ENCODE peak calls at places on chromosome X, in seven cellular contexts. J, R, M, U, Q, T and X are unnamed samples.

GRCh38 chrX:103356023-103356798 is at the start of gene TCEAL9:
- DNase-seq in M (peak), R (peak), U (peak), Q (peak), T (peak), J (peak), X (peak)

GRCh38 chrX:46408553-46409407 is 136.4 kb downstream of the ZNF674 start:
- DNase-seq in J (peak), T (peak), M (peak), Q (peak), U (peak), R (peak), X (peak)

GRCh38 chrX:98962996-98963395 is 1447.1 kb downstream of the PCDH19 start:
- DNase-seq in M (no peak), U (no peak), R (peak), J (no peak), T (no peak), Q (no peak), X (no peak)

GRCh38 chrX:53882331-53882730 is 161.9 kb downstream of the PHF8 start:
- DNase-seq in Q (no peak), J (no peak), T (no peak), R (no peak), M (peak), U (peak), X (no peak)

GRCh38 chrX:137195296-137195695 is 161.5 kb upstream of the GPR101 start:
- DNase-seq in Q (no peak), M (no peak), J (no peak), U (no peak), R (no peak), T (no peak), X (no peak)

GRCh38 chrX:68999351-68999750 is 165.9 kb downstream of the PJA1 start:
- DNase-seq in T (no peak), U (no peak), M (no peak), Q (no peak), J (no peak), R (no peak), X (no peak)

GRCh38 chrX:27680726-27681125 is 90.6 kb downstream of the DCAF8L2 start:
- DNase-seq in T (peak), M (no peak), Q (no peak), J (no peak), R (no peak), U (peak), X (no peak)

GRCh38 chrX:139881572-139881971 is 51.3 kb downstream of the ATP11C start:
- DNase-seq in R (no peak), M (peak), T (no peak), U (peak), J (no peak), Q (no peak), X (no peak)

GRCh38 chrX:15686818-15687685 is 22.4 kb upstream of the CLTRN start:
- DNase-seq in U (peak), M (peak), J (peak), T (peak), Q (peak), R (peak), X (peak)

GRCh38 chrX:134520860-134521390 is 61.0 kb downstream of the HPRT1 start:
- DNase-seq in M (peak), R (peak), U (peak), J (no peak), T (peak), Q (no peak), X (peak)

GRCh38 chrX:70960728-70961127 is 29.8 kb upstream of the SLC7A3 start:
- DNase-seq in R (peak), Q (no peak), J (no peak), U (peak), T (no peak), M (no peak), X (no peak)

GRCh38 chrX:119693032-119693995 is at the start of gene SEPTIN6:
- DNase-seq in R (peak), T (peak), J (peak), M (peak), U (peak), Q (peak), X (peak)

GRCh38 chrX:64447207-64447606 is 52.0 kb upstream of the MTMR8 start:
- DNase-seq in U (no peak), R (no peak), Q (no peak), J (no peak), M (no peak), T (no peak), X (no peak)

GRCh38 chrX:54930291-54931049 is 9.8 kb downstream of the TRO start:
- DNase-seq in Q (no peak), T (no peak), R (no peak), M (no peak), U (no peak), J (no peak), X (no peak)

GRCh38 chrX:2627272-2627867 is 63.7 kb upstream of the CD99 start:
- DNase-seq in U (peak), T (no peak), R (peak), M (no peak), Q (peak), J (peak), X (peak)
- TF ChIP-seq CTCF in U (peak), T (peak), R (peak), M (peak), Q (peak), J (peak), X (peak)

GRCh38 chrX:106862972-106863688 is 40.0 kb downstream of the RIPPLY1 start:
- DNase-seq in Q (no peak), M (no peak), U (peak), T (no peak), J (no peak), R (peak), X (peak)
- TF ChIP-seq CTCF in Q (peak), M (peak), U (peak), T (peak), J (no peak), R (peak), X (peak)

DNA sequence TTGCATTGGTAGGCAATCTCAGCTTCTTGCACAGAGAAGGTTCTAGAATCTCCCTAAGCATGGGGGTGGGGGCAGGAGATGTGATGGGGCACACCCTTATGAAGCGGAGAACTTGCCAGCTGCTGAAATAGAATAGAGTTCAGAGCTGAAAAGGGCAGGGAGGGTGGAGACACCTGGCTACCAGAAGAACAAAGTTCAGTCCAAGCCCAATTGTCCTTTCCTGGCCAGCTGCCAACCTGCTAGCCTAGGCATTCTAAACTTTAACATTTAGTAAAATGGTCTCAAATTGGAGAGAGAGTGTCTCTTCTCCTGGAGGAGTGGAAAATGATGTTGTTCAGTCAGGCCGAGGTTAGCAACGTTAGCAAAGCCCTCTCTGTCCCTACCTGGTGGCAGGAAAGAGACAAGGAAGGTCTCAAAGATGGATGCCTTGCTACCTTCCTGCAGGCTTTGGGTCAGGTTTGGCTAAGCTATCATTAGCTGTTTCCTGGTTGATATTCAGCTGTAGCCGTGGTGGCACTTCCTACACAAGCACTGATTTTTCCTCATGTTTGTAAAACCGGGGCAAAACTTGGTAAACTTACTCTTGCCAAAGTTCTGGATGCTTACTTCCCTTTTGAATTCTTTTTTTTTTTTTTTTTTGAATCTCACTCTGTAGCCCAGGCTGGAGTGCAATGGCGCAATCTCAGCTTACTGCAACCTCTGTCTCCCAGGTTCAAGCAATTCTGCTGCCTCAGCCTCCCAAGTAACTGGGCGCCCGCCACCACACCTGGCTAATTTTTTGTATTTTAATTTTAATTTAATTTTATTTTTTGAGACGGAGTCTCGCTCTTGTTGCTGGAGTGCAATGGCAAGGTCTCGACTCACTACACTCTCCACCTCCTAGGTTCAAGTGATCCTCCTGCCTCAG is 34.6 kb upstream of the NYX start:
- DNase-seq in J (no peak), R (peak), T (no peak), U (no peak), M (no peak), Q (no peak), X (no peak)
- TF ChIP-seq CTCF in J (no peak), R (no peak), T (no peak), U (no peak), M (no peak), Q (no peak), X (peak)

GRCh38 chrX:17590892-17591740 is 146.2 kb upstream of the SCML1 start:
- DNase-seq in T (peak), J (peak), M (peak), U (peak), Q (peak), R (peak), X (peak)
- TF ChIP-seq CTCF in T (peak), J (peak), M (peak), U (peak), Q (peak), R (peak), X (peak)